ENCODE peak calls at places on chromosomes 16 and 17, in ten cellular contexts. U is progenitor cell of endocrine pancreas, P is nephron progenitor cell, J is suprapubic skin, A is AG04450, W is cardiac fibroblast, Z is stomach, Y is A549, H is uterus, E is bronchial epithelial cell. L is an unnamed sample.

GRCh38 chr16:68644715-68645493 is at the start of gene CDH3:
- DNase-seq in U (peak), P (peak), J (no peak), A (no peak), W (no peak), Z (peak), Y (no peak), H (peak), E (peak), L (no peak)

GRCh38 chr17:18319604-18320256 is 4.6 kb downstream of the SMCR8 start:
- DNase-seq in U (no peak), P (peak), J (no peak), A (peak), W (peak), Z (peak), Y (peak), H (no peak), E (peak), L (no peak)

GRCh38 chr16:78768723-78769122 is 669.3 kb downstream of the WWOX start:
- DNase-seq in U (no peak), P (no peak), J (no peak), A (no peak), W (no peak), Z (no peak), Y (no peak), H (no peak), E (no peak), L (no peak)

GRCh38 chr17:11935734-11936406 is 61.4 kb downstream of the ZNF18 start:
- DNase-seq in U (peak), P (peak), J (no peak), A (no peak), W (peak), Z (no peak), Y (peak), H (no peak), E (peak), L (no peak)

GRCh38 chr16:88298882-88299745 is 83.6 kb upstream of the ZNF469 start:
- DNase-seq in U (no peak), P (no peak), J (no peak), A (no peak), W (peak), Z (no peak), Y (no peak), H (no peak), E (peak), L (no peak)

GRCh38 chr17:65181237-65182061 is 44.3 kb downstream of the RGS9 start:
- DNase-seq in U (no peak), P (no peak), J (no peak), A (no peak), W (no peak), Z (no peak), Y (no peak), H (no peak), E (no peak), L (no peak)

GRCh38 chr17:30375661-30376060 is 3.1 kb upstream of the CPD start:
- DNase-seq in U (no peak), P (no peak), J (no peak), A (no peak), W (peak), Z (no peak), Y (no peak), H (no peak), E (no peak), L (no peak)

GRCh38 chr16:67663151-67663876 is 2.6 kb downstream of the PARD6A start:
- DNase-seq in U (no peak), P (no peak), J (peak), A (no peak), W (no peak), Z (no peak), Y (peak), H (no peak), E (no peak), L (no peak)

GRCh38 chr16:35352431-35352830 is 1893.0 kb downstream of the TP53TG3F start:
- DNase-seq in U (no peak), P (no peak), J (no peak), A (no peak), W (no peak), Z (no peak), Y (no peak), H (no peak), E (no peak), L (no peak)

GRCh38 chr17:69728816-69729215 is 314.3 kb downstream of the MAP2K6 start:
- DNase-seq in U (no peak), P (no peak), J (no peak), A (no peak), W (no peak), Z (no peak), Y (no peak), H (no peak), E (no peak), L (no peak)

GRCh38 chr17:80633197-80633596 is 88.6 kb downstream of the RPTOR start:
- DNase-seq in U (no peak), P (peak), J (no peak), A (no peak), W (no peak), Z (no peak), Y (no peak), H (no peak), E (no peak), L (no peak)

GRCh38 chr16:60203525-60204124 is 1469.5 kb upstream of the GOT2 start:
- DNase-seq in U (no peak), P (no peak), J (no peak), A (no peak), W (peak), Z (no peak), Y (peak), H (no peak), E (no peak), L (no peak)

GRCh38 chr16:79380990-79381389 is 219.5 kb downstream of the MAF start:
- DNase-seq in U (no peak), P (no peak), J (no peak), A (no peak), W (no peak), Z (no peak), Y (no peak), H (no peak), E (no peak), L (no peak)

GRCh38 chr16:28067604-28068382 is 4.3 kb upstream of the GSG1L start:
- DNase-seq in U (no peak), P (no peak), J (no peak), A (no peak), W (peak), Z (no peak), Y (no peak), H (no peak), E (no peak), L (no peak)

GRCh38 chr17:15944720-15945492 is at the start of gene ADORA2B:
- DNase-seq in U (peak), P (peak), J (no peak), A (no peak), W (peak), Z (peak), Y (peak), H (no peak), E (peak), L (no peak)

GRCh38 chr16:51941412-51941811 is 605.5 kb downstream of the TOX3 start:
- DNase-seq in U (no peak), P (no peak), J (no peak), A (no peak), W (no peak), Z (no peak), Y (no peak), H (no peak), E (no peak), L (no peak)

GRCh38 chr17:73957564-73957963 is 245.9 kb upstream of the RPL38 start:
- DNase-seq in U (no peak), P (no peak), J (no peak), A (no peak), W (no peak), Z (no peak), Y (no peak), H (no peak), E (no peak), L (no peak)

GRCh38 chr17:73958453-73958852 is 245.0 kb upstream of the RPL38 start:
- DNase-seq in U (no peak), P (no peak), J (no peak), A (no peak), W (no peak), Z (no peak), Y (no peak), H (no peak), E (no peak), L (no peak)

GRCh38 chr17:73956169-73956568 is 247.3 kb upstream of the RPL38 start:
- DNase-seq in U (no peak), P (no peak), J (no peak), A (no peak), W (no peak), Z (no peak), Y (no peak), H (no peak), E (no peak), L (no peak)

GRCh38 chr17:73955616-73956015 is 247.9 kb upstream of the RPL38 start:
- DNase-seq in U (no peak), P (no peak), J (no peak), A (no peak), W (no peak), Z (peak), Y (no peak), H (no peak), E (no peak), L (no peak)

GRCh38 chr17:73956595-73957465 is 246.6 kb upstream of the RPL38 start:
- DNase-seq in U (peak), P (peak), J (no peak), A (no peak), W (no peak), Z (peak), Y (peak), H (no peak), E (peak), L (no peak)
- TF ChIP-seq CTCF in U (peak), P (peak), J (no peak), A (peak), W (no peak), Z (peak), Y (peak), H (no peak), E (peak), L (no peak)

GRCh38 chr16:1040346-1040745 is 32.2 kb upstream of the SSTR5 start:
- DNase-seq in U (no peak), P (no peak), J (no peak), A (no peak), W (no peak), Z (no peak), Y (no peak), H (no peak), E (no peak), L (no peak)

GRCh38 chr16:1042076-1042744 is 30.3 kb upstream of the SSTR5 start:
- DNase-seq in U (no peak), P (no peak), J (no peak), A (no peak), W (no peak), Z (no peak), Y (no peak), H (no peak), E (no peak), L (no peak)

GRCh38 chr16:1044515-1045362 is 27.8 kb upstream of the SSTR5 start:
- DNase-seq in U (no peak), P (no peak), J (no peak), A (no peak), W (no peak), Z (no peak), Y (peak), H (no peak), E (no peak), L (no peak)

GRCh38 chr16:1043831-1044514 is 28.6 kb upstream of the SSTR5 start:
- DNase-seq in U (no peak), P (no peak), J (no peak), A (no peak), W (no peak), Z (no peak), Y (no peak), H (no peak), E (no peak), L (no peak)

GRCh38 chr16:1042776-1043349 is 29.7 kb upstream of the SSTR5 start:
- DNase-seq in U (no peak), P (no peak), J (no peak), A (no peak), W (no peak), Z (no peak), Y (no peak), H (no peak), E (no peak), L (no peak)
- TF ChIP-seq CTCF in U (no peak), P (no peak), J (no peak), A (no peak), W (no peak), Z (no peak), Y (no peak), H (no peak), E (no peak), L (no peak)

DNA sequence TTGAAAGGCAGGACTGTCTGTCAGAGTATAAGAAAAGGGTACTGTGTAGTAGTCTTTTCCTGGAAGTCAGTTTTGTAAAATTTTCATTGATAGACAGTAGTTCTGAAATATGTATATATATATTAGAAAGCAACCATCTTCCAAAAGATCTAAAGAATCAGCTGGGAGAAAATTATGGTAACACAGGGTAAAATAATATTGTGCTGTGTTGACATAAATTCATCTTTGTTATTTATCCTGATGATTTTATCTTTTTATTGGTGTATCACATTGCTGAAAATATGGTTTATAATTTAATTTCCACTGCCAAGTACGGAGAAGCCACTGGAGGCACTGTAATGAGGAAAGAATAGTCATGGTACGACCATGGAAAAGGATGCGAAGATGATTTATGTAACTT is 324.9 kb downstream of the CA10 start:
- DNase-seq in U (no peak), P (no peak), J (no peak), A (no peak), W (no peak), Z (no peak), Y (no peak), H (no peak), E (no peak), L (no peak)
- TF ChIP-seq CTCF in U (no peak), P (no peak), J (no peak), A (no peak), W (no peak), Z (no peak), Y (no peak), H (no peak), E (no peak), L (no peak)

GRCh38 chr17:75878174-75878998 is at the start of gene TRIM47:
- DNase-seq in U (no peak), P (peak), J (peak), A (no peak), W (peak), Z (peak), Y (peak), H (peak), E (peak), L (no peak)
- TF ChIP-seq CTCF in U (no peak), P (no peak), J (no peak), A (peak), W (peak), Z (no peak), Y (peak), H (no peak), E (peak), L (no peak)